ENCODE peak calls at places on chromosome 18, in four cellular contexts. One of them, this sample, is unnamed.
A peak's percentile ranks its signal among the peaks of the same experiment; 100 is the strongest.

GRCh38 chr18:47206945-47207637 is 30.9 kb upstream of the IER3IP1 start:
- DNase-seq in T follicular helper cell: no peak
- DNase-seq in NCI-H1105: no peak
- DNase-seq in nucleus accumbens: no peak
- DNase-seq in this sample: no peak

GRCh38 chr18:77144451-77145118 is 12.0 kb upstream of the MBP start:
- DNase-seq in T follicular helper cell: no peak
- DNase-seq in nucleus accumbens: no peak
- DNase-seq in NCI-H1105: no peak
- DNase-seq in this sample: no peak

GRCh38 chr18:61579581-61579980 is 246.4 kb downstream of the CDH20 start:
- DNase-seq in nucleus accumbens: no peak
- DNase-seq in NCI-H1105: no peak
- DNase-seq in T follicular helper cell: no peak
- DNase-seq in this sample: no peak

GRCh38 chr18:3230401-3231334 is 10.9 kb upstream of the MYOM1 start:
- DNase-seq in NCI-H1105: no peak
- DNase-seq in nucleus accumbens: no peak
- DNase-seq in T follicular helper cell: no peak
- DNase-seq in this sample: no peak

GRCh38 chr18:76380127-76380729 is 114.8 kb downstream of the ZNF516 start:
- DNase-seq in T follicular helper cell: no peak
- DNase-seq in NCI-H1105: no peak
- DNase-seq in nucleus accumbens: no peak
- DNase-seq in this sample: no peak

GRCh38 chr18:79380816-79381806 is 14.6 kb upstream of the NFATC1 start:
- DNase-seq in T follicular helper cell: peak; percentile 55
- DNase-seq in nucleus accumbens: peak; percentile 38
- DNase-seq in NCI-H1105: peak; percentile 23
- DNase-seq in this sample: peak; percentile 58

GRCh38 chr18:22494771-22495170 is 77.1 kb upstream of the CTAGE1 start:
- DNase-seq in T follicular helper cell: no peak
- DNase-seq in nucleus accumbens: no peak
- DNase-seq in NCI-H1105: no peak
- DNase-seq in this sample: no peak

GRCh38 chr18:8747440-8747937 is 42.1 kb downstream of the MTCL1 start:
- DNase-seq in NCI-H1105: no peak
- DNase-seq in T follicular helper cell: no peak
- DNase-seq in nucleus accumbens: no peak
- DNase-seq in this sample: no peak

GRCh38 chr18:59960272-59960671 is 60.5 kb downstream of the PMAIP1 start:
- DNase-seq in NCI-H1105: no peak
- DNase-seq in nucleus accumbens: no peak
- DNase-seq in T follicular helper cell: no peak
- DNase-seq in this sample: no peak

GRCh38 chr18:8701546-8702118 is 3.7 kb upstream of the MTCL1 start:
- DNase-seq in NCI-H1105: no peak
- DNase-seq in T follicular helper cell: no peak
- DNase-seq in nucleus accumbens: no peak
- DNase-seq in this sample: no peak

GRCh38 chr18:70454705-70455322 is 166.0 kb downstream of the SOCS6 start:
- DNase-seq in nucleus accumbens: no peak
- DNase-seq in T follicular helper cell: no peak
- DNase-seq in NCI-H1105: peak; percentile 38
- DNase-seq in this sample: peak; percentile 40

GRCh38 chr18:24086082-24086481 is 52.8 kb upstream of the CABYR start:
- DNase-seq in NCI-H1105: no peak
- DNase-seq in nucleus accumbens: no peak
- DNase-seq in T follicular helper cell: no peak
- DNase-seq in this sample: no peak

GRCh38 chr18:40630496-40630895 is 1324.5 kb upstream of the PIK3C3 start:
- DNase-seq in nucleus accumbens: no peak
- DNase-seq in T follicular helper cell: no peak
- DNase-seq in NCI-H1105: no peak
- DNase-seq in this sample: no peak

GRCh38 chr18:48137354-48138208 is 207.1 kb upstream of the SMAD2 start:
- DNase-seq in T follicular helper cell: no peak
- DNase-seq in NCI-H1105: no peak
- DNase-seq in nucleus accumbens: no peak
- DNase-seq in this sample: no peak

This sample was measured in stimulated activated naive CD4-positive, alpha-beta T cell.